ENCODE peak calls at places on chromosome 15, in four cellular contexts. T, C, A and Q are unnamed samples.

GRCh38 chr15:36585774-36586173 is 6.3 kb downstream of the CDIN1 start:
- DNase-seq in T (no peak), C (no peak), A (no peak), Q (no peak)

GRCh38 chr15:27045796-27046195 is 74.8 kb downstream of the GABRG3 start:
- DNase-seq in T (no peak), C (no peak), A (no peak), Q (no peak)

GRCh38 chr15:63233667-63234419 is 43.6 kb upstream of the APH1B start:
- DNase-seq in T (no peak), C (peak), A (no peak), Q (no peak)

GRCh38 chr15:69017978-69018377 is 3.5 kb downstream of the NOX5 start:
- DNase-seq in T (no peak), C (no peak), A (peak), Q (no peak)

GRCh38 chr15:92780816-92781215 is 119.3 kb upstream of the CHD2 start:
- DNase-seq in T (no peak), C (peak), A (no peak), Q (no peak)

GRCh38 chr15:95812491-95812890 is 518.0 kb upstream of the NR2F2 start:
- DNase-seq in T (no peak), C (no peak), A (no peak), Q (no peak)

GRCh38 chr15:90248760-90249122 is 615 bp upstream of the TTLL13 start:
- DNase-seq in T (no peak), C (no peak), A (no peak), Q (no peak)

GRCh38 chr15:81293728-81294500 is 30.0 kb downstream of the STARD5 start:
- DNase-seq in T (peak), C (no peak), A (no peak), Q (no peak)

GRCh38 chr15:94671845-94672524 is 440.6 kb downstream of the MCTP2 start:
- DNase-seq in T (no peak), C (peak), A (no peak), Q (no peak)

GRCh38 chr15:70164910-70165791 is 67.4 kb upstream of the TLE3 start:
- DNase-seq in T (peak), C (no peak), A (no peak), Q (no peak)

GRCh38 chr15:52746162-52746721 is 43.9 kb downstream of the ONECUT1 start:
- DNase-seq in T (no peak), C (no peak), A (no peak), Q (no peak)

GRCh38 chr15:99963096-99963825 is 230.0 kb upstream of the LYSMD4 start:
- DNase-seq in T (no peak), C (no peak), A (no peak), Q (peak)

GRCh38 chr15:56913670-56914069 is 4.8 kb upstream of the TCF12 start:
- DNase-seq in T (no peak), C (no peak), A (no peak), Q (no peak)

GRCh38 chr15:72237286-72238224 is 6.6 kb upstream of the PKM start:
- DNase-seq in T (peak), C (peak), A (no peak), Q (peak)

GRCh38 chr15:101141926-101142527 is 109.8 kb downstream of the CHSY1 start:
- DNase-seq in T (no peak), C (no peak), A (no peak), Q (no peak)
- H3K27ac ChIP-seq in T (no peak), C (no peak), A (no peak), Q (no peak)

DNA sequence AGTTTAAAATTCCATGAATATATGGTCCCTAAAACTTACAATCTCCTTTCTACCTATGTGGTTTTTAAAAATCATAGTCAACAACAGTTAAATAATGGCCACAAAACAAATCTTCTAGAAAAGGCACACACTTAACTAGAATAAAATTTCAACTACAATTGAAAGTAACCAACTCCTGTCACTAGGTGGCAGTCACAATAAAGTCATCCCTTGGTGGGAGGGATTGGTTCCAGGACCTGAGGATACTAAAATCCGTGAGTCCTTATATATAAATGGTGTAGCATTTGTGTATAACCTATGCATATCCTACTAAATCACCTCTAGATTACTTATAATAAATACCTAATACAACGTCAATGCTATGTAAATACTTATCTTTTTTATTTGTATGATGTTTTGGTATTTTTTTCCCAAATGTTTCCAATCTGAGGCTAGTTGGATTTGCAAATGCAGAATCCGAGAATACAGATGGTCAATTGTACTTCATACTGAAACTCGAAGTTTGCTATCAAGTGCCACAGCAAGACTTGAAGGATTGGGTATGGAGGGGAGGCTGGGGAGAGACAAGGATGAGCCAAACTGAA is 172.6 kb downstream of the FMN1 start:
- DNase-seq in T (no peak), C (peak), A (no peak), Q (no peak)
- TF ChIP-seq EP300 in T (no peak), C (no peak), A (no peak), Q (no peak)

DNA sequence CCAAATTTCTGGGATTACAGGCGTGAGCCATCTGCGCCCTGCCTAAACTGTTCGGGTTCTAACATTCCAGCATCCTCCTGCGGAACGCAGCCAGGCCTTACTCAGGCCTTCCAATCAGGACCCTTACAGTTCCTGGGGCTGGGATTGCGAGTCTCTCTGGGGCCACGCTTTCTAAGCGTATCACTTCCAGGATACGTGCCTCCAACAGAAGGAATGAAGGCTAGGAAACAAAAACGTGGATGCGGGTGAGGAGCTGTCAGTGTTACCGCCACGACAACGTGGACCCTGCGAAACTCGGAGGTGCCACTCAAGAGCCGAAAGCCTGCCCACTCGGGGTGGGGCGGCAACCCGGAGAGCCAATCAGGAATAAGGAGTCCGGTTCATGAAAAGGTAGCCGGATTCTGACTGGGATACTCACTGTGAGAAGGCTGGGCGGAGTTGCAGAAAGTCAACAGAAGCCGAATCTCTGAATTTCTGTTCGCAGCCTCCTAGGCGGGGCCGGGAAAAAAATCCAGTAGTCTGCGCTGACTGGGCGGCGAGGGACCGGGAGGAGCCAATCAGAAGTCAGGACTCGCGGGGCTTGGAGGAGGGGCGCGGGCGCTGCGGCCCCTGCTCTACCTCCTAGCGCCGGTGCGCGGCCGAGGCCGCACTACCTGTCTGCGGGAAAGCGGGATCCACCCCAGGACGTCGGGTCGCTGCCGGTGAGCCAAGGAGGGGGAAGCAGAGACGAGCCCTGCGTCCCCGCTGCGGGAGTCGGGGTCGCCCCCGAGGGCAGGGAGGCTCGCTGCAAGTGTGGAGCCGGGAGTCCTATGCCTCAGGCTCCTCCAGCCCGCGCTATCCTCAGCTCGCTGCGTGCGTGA is at the start of gene HYKK:
- DNase-seq in T (peak), C (peak), A (peak), Q (peak)
- TF ChIP-seq POLR2A in T (no peak), C (peak), A (peak), Q (no peak)

GRCh38 chr15:85725564-85725963 is 69.2 kb downstream of the KLHL25 start:
- DNase-seq in T (no peak), C (no peak), A (no peak), Q (no peak)
- H3K27ac ChIP-seq in T (peak), C (no peak), A (peak), Q (peak)

GRCh38 chr15:78064544-78064943 is 13.0 kb downstream of the TBC1D2B start:
- DNase-seq in T (no peak), C (no peak), A (no peak), Q (no peak)
- TF ChIP-seq EP300 in T (no peak), C (no peak), A (no peak), Q (no peak)